ENCODE peak calls at places on chromosomes 13 and 19, in ten cellular contexts. L is IMR-90; M is heart left ventricle; U is CD4-positive, alpha-beta T cell; S is progenitor cell of endocrine pancreas; H is AG04450; G is suprapubic skin; Q is endothelial cell; E is HCT116; C is PC-9. Z is an unnamed sample.

GRCh38 chr19:18224525-18225354 is 1.5 kb downstream of the PDE4C start:
- DNase-seq in C (peak; percentile 97), G (peak; percentile 99), Q (peak; percentile 98), E (peak; percentile 99), M (peak; percentile 97), L (peak; percentile 99), U (peak; percentile 78), H (peak; percentile 99), S (peak; percentile 96), Z (peak; percentile 100)

GRCh38 chr13:94849254-94849653 is 136.9 kb upstream of the SOX21 start:
- DNase-seq in G (no peak), C (no peak), H (no peak), Q (no peak), M (no peak), U (no peak), E (no peak), S (no peak), L (no peak), Z (no peak)

GRCh38 chr13:34901577-34901976 is 40.5 kb upstream of the NBEA start:
- DNase-seq in Q (no peak), U (no peak), G (no peak), L (no peak), S (no peak), H (no peak), M (no peak), E (no peak), C (no peak), Z (no peak)

GRCh38 chr13:98959299-98959698 is 18.6 kb downstream of the DOCK9 start:
- DNase-seq in E (no peak), S (no peak), M (no peak), Q (no peak), L (no peak), U (no peak), G (no peak), C (no peak), H (no peak), Z (no peak)

GRCh38 chr13:112453874-112454647 is 77.9 kb downstream of the SPACA7 start:
- DNase-seq in L (no peak), M (no peak), G (peak; percentile 47), E (no peak), Q (no peak), H (no peak), S (no peak), U (no peak), C (no peak), Z (no peak)

GRCh38 chr13:89687066-89687465 is 1660.4 kb upstream of the MIR17HG start:
- DNase-seq in L (no peak), G (no peak), E (no peak), S (no peak), M (no peak), C (no peak), U (no peak), Q (no peak), H (no peak), Z (no peak)

GRCh38 chr13:44218501-44219240 is 155.0 kb upstream of the SERP2 start:
- DNase-seq in L (no peak), G (peak; percentile 83), M (peak; percentile 67), S (no peak), C (no peak), Q (no peak), E (no peak), H (no peak), U (no peak), Z (peak; percentile 89)

GRCh38 chr13:103431880-103432279 is 365.7 kb upstream of the SLC10A2 start:
- DNase-seq in Q (no peak), C (no peak), G (no peak), U (no peak), H (no peak), S (no peak), E (no peak), M (no peak), L (no peak), Z (no peak)

GRCh38 chr19:35302446-35302845 is 10.5 kb downstream of the MAG start:
- DNase-seq in L (no peak), E (no peak), H (no peak), Q (no peak), M (no peak), C (no peak), G (no peak), U (no peak), S (no peak), Z (no peak)

GRCh38 chr19:35718345-35719041 is 690 bp downstream of the KMT2B start:
- DNase-seq in U (peak; percentile 33), Q (peak; percentile 45), H (no peak), L (no peak), G (peak; percentile 81), S (no peak), E (no peak), M (no peak), C (peak; percentile 29), Z (no peak)

GRCh38 chr13:26914624-26915023 is 154.0 kb upstream of the GPR12 start:
- DNase-seq in G (peak; percentile 37), E (peak; percentile 6), U (no peak), H (no peak), S (no peak), C (no peak), L (no peak), M (no peak), Q (no peak), Z (no peak)

GRCh38 chr13:22061371-22061805 is 390.5 kb downstream of the FGF9 start:
- DNase-seq in C (no peak), H (no peak), G (no peak), U (peak; percentile 38), S (no peak), M (no peak), Q (no peak), L (no peak), E (no peak), Z (no peak)

GRCh38 chr19:8731428-8732169 is 10.2 kb downstream of the OR2Z1 start:
- DNase-seq in M (no peak), G (no peak), C (peak; percentile 8), U (no peak), E (no peak), S (no peak), Q (no peak), H (no peak), L (no peak), Z (no peak)

DNA sequence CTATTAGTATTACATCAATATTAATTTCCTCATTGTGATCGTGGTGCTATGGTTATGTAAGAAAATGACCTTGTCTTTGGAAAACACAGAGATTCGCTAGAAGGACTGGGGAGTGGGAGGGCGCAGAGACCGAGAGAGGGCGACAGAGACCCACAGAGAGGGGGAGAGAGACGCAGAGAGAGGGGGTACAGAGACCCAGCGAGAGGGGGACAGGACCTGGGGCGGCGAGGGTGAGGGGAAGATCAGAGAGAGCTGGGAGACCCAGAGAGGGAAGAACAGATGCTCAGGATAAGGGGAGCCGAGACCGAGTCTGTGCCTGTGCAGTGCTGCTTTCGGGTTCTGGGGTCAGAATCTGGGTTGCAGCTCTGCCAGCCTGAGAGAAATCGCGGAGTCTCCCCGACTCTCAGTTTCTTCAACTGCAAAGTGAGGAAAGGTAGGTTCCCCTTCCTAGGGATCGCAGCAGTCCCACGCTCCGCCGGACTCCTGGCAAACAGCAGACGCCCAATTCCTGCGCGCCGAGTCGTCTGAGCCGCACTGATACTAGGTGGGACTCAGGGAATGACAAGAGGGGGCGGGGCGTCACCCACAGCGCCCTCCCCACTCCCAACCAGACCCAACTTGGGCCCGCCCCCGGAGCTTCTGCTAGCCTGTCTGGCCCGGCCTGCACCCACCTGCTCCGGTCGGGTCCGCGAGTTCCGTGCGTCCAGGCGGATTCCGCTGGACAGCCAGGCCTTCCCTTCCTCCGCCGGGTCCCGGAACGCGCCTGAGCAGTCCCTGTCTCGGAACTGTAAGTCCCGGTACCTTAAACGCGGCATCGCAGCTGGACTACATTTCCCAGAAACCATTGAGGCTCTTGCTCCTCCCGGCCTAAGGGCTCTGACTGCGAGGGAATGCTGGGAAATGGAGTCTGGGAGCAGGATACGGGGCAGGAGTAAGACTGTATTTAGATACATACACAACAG is 15.3 kb downstream of the IZUMO2 start:
- DNase-seq in C (peak; percentile 86), G (peak; percentile 91), H (peak; percentile 84), S (peak; percentile 63), M (peak; percentile 90), E (peak; percentile 89), Q (no peak), L (peak; percentile 92), U (peak; percentile 44), Z (peak; percentile 90)
- TF ChIP-seq CTCF in C (peak; percentile 89), G (peak; percentile 18), H (peak; percentile 48), S (peak; percentile 58), M (peak; percentile 60), E (peak; percentile 66), Q (no peak), L (peak; percentile 38), U (peak; percentile 53), Z (peak; percentile 71)

GRCh38 chr13:74683411-74683810 is 549.2 kb upstream of the KLF12 start:
- DNase-seq in E (no peak), L (no peak), M (no peak), S (no peak), H (no peak), U (no peak), G (no peak), Q (peak; percentile 29), C (no peak), Z (no peak)
- TF ChIP-seq CTCF in E (no peak), L (no peak), M (no peak), S (no peak), H (peak; percentile 17), U (no peak), G (no peak), Q (no peak), C (no peak), Z (no peak)

GRCh38 chr13:67224148-67224846 is 5.8 kb downstream of the PCDH9 start:
- DNase-seq in G (peak; percentile 85), Q (peak; percentile 64), E (peak; percentile 59), M (peak; percentile 77), L (peak; percentile 82), U (peak; percentile 9), S (no peak), C (peak; percentile 52), H (peak; percentile 68), Z (peak; percentile 90)
- TF ChIP-seq CTCF in G (peak; percentile 44), Q (peak; percentile 38), E (peak; percentile 59), M (peak; percentile 82), L (peak; percentile 77), U (peak; percentile 48), S (peak; percentile 81), C (peak; percentile 74), H (peak; percentile 72), Z (peak; percentile 37)

GRCh38 chr13:109208522-109208921 is 577.9 kb downstream of the IRS2 start:
- DNase-seq in Q (no peak), S (no peak), E (no peak), U (no peak), G (no peak), C (no peak), H (no peak), L (no peak), M (no peak), Z (no peak)

GRCh38 chr13:109206616-109207015 is 577.2 kb downstream of the MYO16 start:
- DNase-seq in M (no peak), Q (no peak), S (no peak), C (no peak), E (no peak), U (no peak), H (no peak), G (no peak), L (no peak), Z (no peak)

GRCh38 chr13:109205315-109205714 is 575.9 kb downstream of the MYO16 start:
- DNase-seq in Q (no peak), C (no peak), L (no peak), H (no peak), U (no peak), G (no peak), S (no peak), E (no peak), M (no peak), Z (no peak)

GRCh38 chr13:109209526-109209925 is 576.9 kb downstream of the IRS2 start:
- DNase-seq in G (no peak), U (no peak), H (no peak), E (no peak), C (no peak), L (no peak), M (no peak), S (no peak), Q (no peak), Z (no peak)

GRCh38 chr13:109207618-109208017 is 578.2 kb downstream of the MYO16 start:
- DNase-seq in E (no peak), S (no peak), H (no peak), U (no peak), C (no peak), G (no peak), L (no peak), Q (no peak), M (no peak), Z (no peak)
- TF ChIP-seq CTCF in E (no peak), S (no peak), H (no peak), U (no peak), C (no peak), G (no peak), L (no peak), Q (no peak), M (no peak), Z (no peak)